ENCODE peak calls at places on chromosomes 13 and 19, in six cellular contexts. W is K562, S is heart left ventricle, M is prostate gland, I is HCT116, U is tibial nerve. P is an unnamed sample.
A peak's percentile ranks its signal among the peaks of the same experiment; 100 is the strongest.

GRCh38 chr19:1087813-1088418 is 7.3 kb downstream of the POLR2E start:
- DNase-seq in W (no peak), S (no peak), M (no peak), I (no peak), U (peak; percentile 72), P (no peak)

GRCh38 chr13:90675129-90675528 is 672.4 kb upstream of the MIR17HG start:
- DNase-seq in W (no peak), S (no peak), M (no peak), I (no peak), U (no peak), P (no peak)

GRCh38 chr13:32019612-32020233 is 11.9 kb upstream of the FRY start:
- DNase-seq in W (peak; percentile 28), S (peak; percentile 51), M (peak; percentile 10), I (peak; percentile 37), U (peak; percentile 67), P (peak; percentile 29)

GRCh38 chr13:64263285-64263684 is 2847.6 kb upstream of the PCDH20 start:
- DNase-seq in W (no peak), S (no peak), M (no peak), I (no peak), U (no peak), P (no peak)

GRCh38 chr19:49301165-49301865 is 23.7 kb downstream of the SLC6A16 start:
- DNase-seq in W (peak; percentile 87), S (peak; percentile 73), M (peak; percentile 46), I (peak; percentile 48), U (peak; percentile 68), P (peak; percentile 65)

GRCh38 chr13:109869312-109870237 is 83.2 kb upstream of the IRS2 start:
- DNase-seq in W (peak; percentile 34), S (peak; percentile 90), M (peak; percentile 36), I (no peak), U (no peak), P (peak; percentile 90)

GRCh38 chr19:51784109-51784785 is 10.7 kb upstream of the FPR3 start:
- DNase-seq in W (no peak), S (no peak), M (no peak), I (no peak), U (no peak), P (no peak)

GRCh38 chr13:34300559-34300958 is 482.6 kb downstream of the RFC3 start:
- DNase-seq in W (no peak), S (no peak), M (no peak), I (no peak), U (no peak), P (no peak)

GRCh38 chr13:72186730-72187422 is 319.9 kb upstream of the DACH1 start:
- DNase-seq in W (no peak), S (no peak), M (peak; percentile 81), I (no peak), U (no peak), P (no peak)

GRCh38 chr19:49151339-49152217 is 3.6 kb downstream of the HRC start:
- DNase-seq in W (peak; percentile 97), S (peak; percentile 64), M (peak; percentile 96), I (peak; percentile 98), U (peak; percentile 34), P (peak; percentile 97)

GRCh38 chr13:46146898-46147297 is 35.1 kb downstream of the LCP1 start:
- DNase-seq in W (no peak), S (no peak), M (no peak), I (no peak), U (no peak), P (no peak)

GRCh38 chr19:48351341-48351752 is 12.4 kb downstream of the TMEM143 start:
- DNase-seq in W (peak; percentile 88), S (peak; percentile 67), M (peak; percentile 48), I (no peak), U (peak; percentile 57), P (peak; percentile 83)

GRCh38 chr19:29629836-29630534 is 23.9 kb downstream of the POP4 start:
- DNase-seq in W (no peak), S (no peak), M (no peak), I (no peak), U (no peak), P (no peak)

GRCh38 chr13:33285420-33286124 is at the start of gene STARD13:
- DNase-seq in W (peak; percentile 2), S (peak; percentile 95), M (peak; percentile 94), I (peak; percentile 59), U (peak; percentile 98), P (peak; percentile 97)

GRCh38 chr19:44740351-44740824 is 8.1 kb upstream of the BCL3 start:
- DNase-seq in W (peak; percentile 56), S (no peak), M (no peak), I (peak; percentile 21), U (no peak), P (peak; percentile 66)

GRCh38 chr19:43439183-43440063 is 24.7 kb downstream of the TEX101 start:
- DNase-seq in W (no peak), S (no peak), M (no peak), I (peak; percentile 38), U (no peak), P (no peak)

GRCh38 chr13:28495586-28496564 is 947 bp upstream of the FLT1 start:
- DNase-seq in W (no peak), S (no peak), M (no peak), I (no peak), U (no peak), P (no peak)

GRCh38 chr19:33948651-33949335 is 152.1 kb downstream of the KCTD15 start:
- DNase-seq in W (no peak), S (no peak), M (no peak), I (no peak), U (no peak), P (no peak)

DNA sequence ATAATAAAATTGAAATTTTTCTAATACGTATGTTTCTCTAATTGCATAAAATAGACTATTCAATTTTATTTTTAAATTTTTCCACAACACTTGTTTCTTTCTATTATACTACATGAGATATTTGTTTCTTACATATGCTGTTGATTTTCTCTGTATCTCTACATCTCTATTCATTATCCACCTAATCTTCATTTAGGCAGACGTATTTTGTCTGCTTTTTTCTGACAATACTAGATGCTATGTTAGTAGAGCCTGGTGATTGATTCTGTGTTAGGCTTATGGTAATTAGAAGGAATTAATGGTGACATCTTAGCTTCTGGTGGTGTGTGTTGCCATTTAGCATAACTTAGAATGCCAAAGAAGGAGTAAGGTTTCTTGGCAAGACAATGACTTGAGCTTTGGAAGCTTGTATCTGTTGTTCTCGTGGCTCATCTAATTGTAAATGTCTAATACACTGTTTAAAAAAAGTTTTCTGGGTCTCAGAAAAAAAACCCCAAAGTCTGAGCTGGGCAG is 1610.7 kb upstream of the PCDH20 start:
- DNase-seq in W (no peak), S (no peak), M (no peak), I (no peak), U (no peak), P (no peak)
- TF ChIP-seq POLR2A in W (no peak), S (no peak), M (no peak), I (no peak), U (no peak), P (no peak)

GRCh38 chr19:3142292-3142670 is 6.4 kb downstream of the GNA15 start:
- DNase-seq in W (no peak), S (no peak), M (no peak), I (peak; percentile 31), U (no peak), P (no peak)

GRCh38 chr19:3138268-3138667 is 2.4 kb downstream of the GNA15 start:
- DNase-seq in W (no peak), S (peak; percentile 5), M (no peak), I (no peak), U (no peak), P (no peak)

GRCh38 chr19:3137139-3137538 is 1.3 kb downstream of the GNA15 start:
- DNase-seq in W (no peak), S (peak; percentile 26), M (no peak), I (no peak), U (no peak), P (no peak)

GRCh38 chr19:3142938-3143337 is 7.1 kb downstream of the GNA15 start:
- DNase-seq in W (no peak), S (peak; percentile 16), M (no peak), I (no peak), U (no peak), P (no peak)

DNA sequence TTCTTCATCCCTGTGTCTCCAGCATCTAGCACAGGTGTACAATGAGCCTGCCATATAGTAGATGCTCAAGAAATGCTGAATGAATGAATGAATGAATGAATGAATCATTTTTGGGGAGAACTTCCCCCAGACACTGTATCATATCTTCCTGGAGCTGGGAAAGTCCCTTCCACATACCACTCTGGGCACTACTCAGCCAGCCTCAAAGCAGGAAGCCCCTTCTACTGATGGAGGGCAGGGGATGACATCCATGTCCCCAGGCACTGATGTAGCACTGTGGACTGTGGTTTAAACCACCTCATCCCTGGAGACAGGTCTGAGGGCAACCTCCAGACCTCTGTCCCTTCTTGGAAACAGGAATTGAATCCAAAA is 4.8 kb downstream of the GNA15 start:
- DNase-seq in W (no peak), S (no peak), M (no peak), I (no peak), U (no peak), P (no peak)
- H3K27ac ChIP-seq in W (no peak overlapping the region), S (no peak overlapping the region), M (no peak overlapping the region), I (no peak overlapping the region), U (no peak overlapping the region), P (no peak overlapping the region)

DNA sequence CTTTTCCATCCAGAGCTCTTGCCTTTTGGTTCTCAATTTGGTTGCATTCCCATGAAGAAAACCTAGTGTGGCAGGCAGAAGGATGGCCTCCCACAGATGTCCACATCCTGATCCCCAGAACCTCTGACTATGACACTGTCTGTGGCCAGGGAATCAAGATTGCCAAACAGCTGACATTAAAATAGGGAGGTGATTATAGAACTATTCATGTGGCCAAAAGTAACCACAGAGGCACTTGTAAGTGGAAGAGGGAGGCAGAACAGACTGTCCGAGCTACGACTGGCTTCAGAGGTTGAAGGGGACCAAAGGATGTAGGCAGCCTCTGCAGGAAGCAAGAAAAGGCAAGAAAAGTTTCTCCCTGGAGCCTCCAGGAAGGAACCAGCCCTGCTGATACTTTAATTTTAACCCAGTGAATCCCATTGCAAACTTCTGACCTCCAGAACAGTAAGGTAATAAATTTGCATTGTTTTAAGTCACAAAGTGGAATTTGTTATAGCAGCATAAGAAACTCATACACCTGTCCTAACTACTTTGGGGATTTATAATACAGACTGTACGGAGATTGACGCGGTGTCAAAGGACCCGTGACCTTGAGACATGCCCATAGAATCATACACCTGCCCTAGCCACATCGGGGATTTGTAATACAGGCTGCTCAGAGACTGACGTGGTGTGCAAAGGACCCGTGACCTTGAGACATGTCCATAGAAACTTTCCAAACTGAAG is 106.5 kb downstream of the ATP11A start:
- DNase-seq in W (no peak), S (no peak), M (no peak), I (no peak), U (no peak), P (no peak)
- H3K4me1 ChIP-seq in W (no peaks in the 10 kb centered on the region), S (no peaks in the 10 kb centered on the region), M (no peaks in the 10 kb centered on the region), I (peaks cover 17% of the 10 kb centered on the region), U (no peaks in the 10 kb centered on the region), P (peaks cover 52% of the 10 kb centered on the region)

DNA sequence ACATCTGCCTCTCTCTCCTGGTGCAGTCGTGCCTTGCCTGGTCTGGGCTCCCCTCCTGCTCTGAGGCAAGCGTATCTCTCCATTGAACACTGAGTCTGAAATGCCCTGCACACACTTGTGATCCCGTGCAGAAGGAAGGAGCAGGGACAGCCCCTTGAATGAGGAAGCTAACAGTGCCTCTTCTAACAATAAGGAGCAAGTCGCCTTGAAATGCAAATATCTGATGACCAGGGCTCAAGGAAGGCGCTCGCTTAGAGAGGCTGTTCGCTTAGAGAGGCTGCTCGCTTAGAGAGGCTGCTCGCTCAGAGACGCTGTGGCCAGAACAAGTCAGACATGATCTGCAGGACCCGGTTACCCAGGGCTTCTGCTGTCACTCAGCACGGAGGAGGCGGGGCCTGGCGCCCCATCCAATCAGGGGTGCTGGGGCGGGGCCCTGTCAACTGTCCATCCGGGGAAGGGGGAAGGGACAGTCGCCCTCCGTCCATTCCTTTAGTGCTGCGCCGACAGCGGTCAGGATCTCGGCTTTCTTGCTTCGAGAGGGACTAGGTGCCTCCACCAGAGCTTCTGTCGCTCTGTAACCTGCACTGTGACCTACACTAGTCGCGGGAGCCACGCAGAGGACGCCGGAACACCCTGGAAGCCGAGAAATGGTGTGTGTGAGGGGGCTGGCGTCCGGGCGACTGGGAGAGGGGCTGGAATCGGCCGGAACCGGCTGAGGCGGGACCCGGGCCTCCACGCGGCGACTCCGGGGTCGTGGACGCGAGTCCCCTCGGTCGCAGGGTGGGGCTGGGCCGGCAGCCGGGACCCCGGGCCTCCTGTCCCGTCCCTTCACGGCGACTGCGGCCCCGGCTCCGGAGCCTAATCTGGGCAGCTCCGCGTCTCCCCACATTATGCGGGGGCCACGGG is at the start of gene ZNF440:
- DNase-seq in W (peak; percentile 98), S (peak; percentile 97), M (peak; percentile 98), I (peak; percentile 83), U (peak; percentile 97), P (peak; percentile 98)
- TF ChIP-seq POLR2A in W (peak; percentile 98), S (peak; percentile 96), M (peak; percentile 99), I (no peak), U (peak; percentile 69), P (peak; percentile 98)

P was measured in thyroid gland.